ENCODE peak calls at places on chromosomes 7 and 10, in seven cellular contexts. One of them, this sample, is unnamed.

GRCh38 chr7:127887096-127887495 is 144.1 kb downstream of the LRRC4 start:
- DNase-seq in fibroblast of mammary gland: no peak
- DNase-seq in GM12878: no peak
- DNase-seq in brain microvascular endothelial cell: no peak
- DNase-seq in HL-60: no peak
- DNase-seq in AG04450: no peak
- DNase-seq in stomach: no peak
- DNase-seq in this sample: no peak

GRCh38 chr7:127047521-127047920 is 205.2 kb downstream of the GRM8 start:
- DNase-seq in HL-60: peak
- DNase-seq in stomach: no peak
- DNase-seq in fibroblast of mammary gland: no peak
- DNase-seq in AG04450: no peak
- DNase-seq in brain microvascular endothelial cell: no peak
- DNase-seq in GM12878: no peak
- DNase-seq in this sample: no peak

GRCh38 chr7:5567810-5568209 is 144.2 kb upstream of the TNRC18 start:
- DNase-seq in brain microvascular endothelial cell: no peak
- DNase-seq in GM12878: no peak
- DNase-seq in stomach: no peak
- DNase-seq in AG04450: no peak
- DNase-seq in fibroblast of mammary gland: no peak
- DNase-seq in HL-60: no peak
- DNase-seq in this sample: no peak

GRCh38 chr7:44769381-44770209 is 20.9 kb downstream of the ZMIZ2 start:
- DNase-seq in stomach: no peak
- DNase-seq in fibroblast of mammary gland: peak
- DNase-seq in HL-60: no peak
- DNase-seq in brain microvascular endothelial cell: peak
- DNase-seq in GM12878: peak
- DNase-seq in AG04450: no peak
- DNase-seq in this sample: peak

GRCh38 chr10:126256864-126257263 is 131.4 kb downstream of the ADAM12 start:
- DNase-seq in fibroblast of mammary gland: no peak
- DNase-seq in GM12878: no peak
- DNase-seq in brain microvascular endothelial cell: no peak
- DNase-seq in AG04450: no peak
- DNase-seq in HL-60: no peak
- DNase-seq in stomach: no peak
- DNase-seq in this sample: no peak

GRCh38 chr10:100620087-100620835 is 84.5 kb downstream of the HIF1AN start:
- DNase-seq in stomach: no peak
- DNase-seq in GM12878: no peak
- DNase-seq in AG04450: no peak
- DNase-seq in HL-60: no peak
- DNase-seq in fibroblast of mammary gland: no peak
- DNase-seq in brain microvascular endothelial cell: no peak
- DNase-seq in this sample: no peak

GRCh38 chr7:37986780-37987380 is 66.4 kb downstream of the EPDR1 start:
- DNase-seq in stomach: no peak
- DNase-seq in AG04450: no peak
- DNase-seq in GM12878: no peak
- DNase-seq in brain microvascular endothelial cell: peak
- DNase-seq in HL-60: no peak
- DNase-seq in fibroblast of mammary gland: peak
- DNase-seq in this sample: no peak

GRCh38 chr10:34716958-34717357 is 98.1 kb downstream of the PARD3 start:
- DNase-seq in HL-60: peak
- DNase-seq in GM12878: no peak
- DNase-seq in fibroblast of mammary gland: no peak
- DNase-seq in brain microvascular endothelial cell: no peak
- DNase-seq in AG04450: no peak
- DNase-seq in stomach: no peak
- DNase-seq in this sample: no peak

GRCh38 chr10:119325131-119325530 is 117.8 kb downstream of the GRK5 start:
- DNase-seq in stomach: no peak
- DNase-seq in AG04450: no peak
- DNase-seq in fibroblast of mammary gland: no peak
- DNase-seq in HL-60: no peak
- DNase-seq in brain microvascular endothelial cell: no peak
- DNase-seq in GM12878: no peak
- DNase-seq in this sample: no peak

GRCh38 chr7:1700536-1701333 is 30.7 kb downstream of the ELFN1 start:
- DNase-seq in fibroblast of mammary gland: no peak
- DNase-seq in brain microvascular endothelial cell: no peak
- DNase-seq in HL-60: no peak
- DNase-seq in AG04450: no peak
- DNase-seq in GM12878: no peak
- DNase-seq in stomach: no peak
- DNase-seq in this sample: no peak

GRCh38 chr10:31315453-31315852 is 3.6 kb upstream of the ZEB1 start:
- DNase-seq in stomach: no peak
- DNase-seq in fibroblast of mammary gland: peak
- DNase-seq in GM12878: no peak
- DNase-seq in AG04450: no peak
- DNase-seq in HL-60: no peak
- DNase-seq in brain microvascular endothelial cell: peak
- DNase-seq in this sample: no peak

GRCh38 chr10:44857363-44858016 is 53.6 kb upstream of the TMEM72 start:
- DNase-seq in fibroblast of mammary gland: peak
- DNase-seq in HL-60: peak
- DNase-seq in brain microvascular endothelial cell: peak
- DNase-seq in GM12878: no peak
- DNase-seq in AG04450: peak
- DNase-seq in stomach: peak
- DNase-seq in this sample: no peak

GRCh38 chr7:25832456-25832855 is 319.5 kb upstream of the NFE2L3 start:
- DNase-seq in brain microvascular endothelial cell: no peak
- DNase-seq in GM12878: no peak
- DNase-seq in stomach: no peak
- DNase-seq in fibroblast of mammary gland: no peak
- DNase-seq in HL-60: no peak
- DNase-seq in AG04450: no peak
- DNase-seq in this sample: no peak

GRCh38 chr7:54799792-54800191 is 40.8 kb upstream of the SEC61G start:
- DNase-seq in HL-60: no peak
- DNase-seq in stomach: no peak
- DNase-seq in fibroblast of mammary gland: no peak
- DNase-seq in GM12878: no peak
- DNase-seq in brain microvascular endothelial cell: no peak
- DNase-seq in AG04450: no peak
- DNase-seq in this sample: no peak

GRCh38 chr10:111974325-111974724 is 209.2 kb downstream of the GPAM start:
- DNase-seq in AG04450: no peak
- DNase-seq in GM12878: no peak
- DNase-seq in stomach: no peak
- DNase-seq in fibroblast of mammary gland: peak
- DNase-seq in brain microvascular endothelial cell: no peak
- DNase-seq in HL-60: no peak
- DNase-seq in this sample: no peak

GRCh38 chr10:90930070-90930837 is 9.4 kb upstream of the ANKRD1 start:
- DNase-seq in fibroblast of mammary gland: peak
- DNase-seq in AG04450: peak
- DNase-seq in GM12878: no peak
- DNase-seq in stomach: no peak
- DNase-seq in brain microvascular endothelial cell: peak
- DNase-seq in HL-60: no peak
- DNase-seq in this sample: no peak

GRCh38 chr10:117860823-117861222 is 185.9 kb downstream of the RAB11FIP2 start:
- DNase-seq in HL-60: no peak
- DNase-seq in fibroblast of mammary gland: peak
- DNase-seq in stomach: no peak
- DNase-seq in GM12878: no peak
- DNase-seq in brain microvascular endothelial cell: peak
- DNase-seq in AG04450: no peak
- DNase-seq in this sample: no peak

GRCh38 chr10:80699602-80700039 is 161.9 kb downstream of the SH2D4B start:
- DNase-seq in GM12878: no peak
- DNase-seq in HL-60: peak
- DNase-seq in brain microvascular endothelial cell: peak
- DNase-seq in AG04450: peak
- DNase-seq in stomach: peak
- DNase-seq in fibroblast of mammary gland: peak
- DNase-seq in this sample: no peak
- TF ChIP-seq CTCF in GM12878: peak
- TF ChIP-seq CTCF in HL-60: peak
- TF ChIP-seq CTCF in brain microvascular endothelial cell: peak
- TF ChIP-seq CTCF in AG04450: peak
- TF ChIP-seq CTCF in stomach: peak
- TF ChIP-seq CTCF in fibroblast of mammary gland: peak
- TF ChIP-seq CTCF in this sample: peak

GRCh38 chr7:95476072-95476845 is 9.5 kb upstream of the ASB4 start:
- DNase-seq in stomach: no peak
- DNase-seq in AG04450: no peak
- DNase-seq in brain microvascular endothelial cell: peak
- DNase-seq in GM12878: no peak
- DNase-seq in HL-60: no peak
- DNase-seq in fibroblast of mammary gland: no peak
- DNase-seq in this sample: no peak

GRCh38 chr7:95479992-95480624 is 5.6 kb upstream of the ASB4 start:
- DNase-seq in GM12878: no peak
- DNase-seq in HL-60: no peak
- DNase-seq in brain microvascular endothelial cell: no peak
- DNase-seq in stomach: no peak
- DNase-seq in fibroblast of mammary gland: no peak
- DNase-seq in AG04450: no peak
- DNase-seq in this sample: peak

GRCh38 chr7:95481768-95482167 is 4.0 kb upstream of the ASB4 start:
- DNase-seq in brain microvascular endothelial cell: no peak
- DNase-seq in AG04450: no peak
- DNase-seq in HL-60: no peak
- DNase-seq in stomach: no peak
- DNase-seq in GM12878: no peak
- DNase-seq in fibroblast of mammary gland: no peak
- DNase-seq in this sample: no peak

GRCh38 chr7:95476904-95477594 is 8.7 kb upstream of the ASB4 start:
- DNase-seq in HL-60: peak
- DNase-seq in stomach: peak
- DNase-seq in fibroblast of mammary gland: peak
- DNase-seq in AG04450: peak
- DNase-seq in brain microvascular endothelial cell: peak
- DNase-seq in GM12878: peak
- DNase-seq in this sample: peak

GRCh38 chr7:95478139-95479037 is 7.4 kb upstream of the ASB4 start:
- DNase-seq in fibroblast of mammary gland: peak
- DNase-seq in stomach: no peak
- DNase-seq in HL-60: no peak
- DNase-seq in GM12878: no peak
- DNase-seq in brain microvascular endothelial cell: peak
- DNase-seq in AG04450: no peak
- DNase-seq in this sample: no peak
- H3K4me3 ChIP-seq in fibroblast of mammary gland: no peak
- H3K4me3 ChIP-seq in stomach: peak
- H3K4me3 ChIP-seq in HL-60: no peak
- H3K4me3 ChIP-seq in GM12878: no peak
- H3K4me3 ChIP-seq in brain microvascular endothelial cell: no peak
- H3K4me3 ChIP-seq in AG04450: no peak
- H3K4me3 ChIP-seq in this sample: no peak

GRCh38 chr10:127759276-127759675 is 22.3 kb downstream of the FOXI2 start:
- DNase-seq in HL-60: no peak
- DNase-seq in AG04450: no peak
- DNase-seq in GM12878: no peak
- DNase-seq in brain microvascular endothelial cell: no peak
- DNase-seq in fibroblast of mammary gland: no peak
- DNase-seq in stomach: no peak
- DNase-seq in this sample: no peak

GRCh38 chr10:127755758-127756157 is 18.8 kb downstream of the FOXI2 start:
- DNase-seq in brain microvascular endothelial cell: no peak
- DNase-seq in fibroblast of mammary gland: no peak
- DNase-seq in GM12878: no peak
- DNase-seq in HL-60: peak
- DNase-seq in AG04450: no peak
- DNase-seq in stomach: no peak
- DNase-seq in this sample: no peak

GRCh38 chr10:127756264-127756663 is 19.3 kb downstream of the FOXI2 start:
- DNase-seq in AG04450: no peak
- DNase-seq in fibroblast of mammary gland: no peak
- DNase-seq in brain microvascular endothelial cell: no peak
- DNase-seq in stomach: no peak
- DNase-seq in GM12878: no peak
- DNase-seq in HL-60: no peak
- DNase-seq in this sample: no peak

GRCh38 chr10:127762925-127763324 is 25.9 kb downstream of the FOXI2 start:
- DNase-seq in fibroblast of mammary gland: no peak
- DNase-seq in brain microvascular endothelial cell: no peak
- DNase-seq in AG04450: no peak
- DNase-seq in GM12878: no peak
- DNase-seq in HL-60: no peak
- DNase-seq in stomach: no peak
- DNase-seq in this sample: no peak

GRCh38 chr10:127757033-127757432 is 20.0 kb downstream of the FOXI2 start:
- DNase-seq in fibroblast of mammary gland: no peak
- DNase-seq in AG04450: no peak
- DNase-seq in HL-60: no peak
- DNase-seq in brain microvascular endothelial cell: no peak
- DNase-seq in GM12878: no peak
- DNase-seq in stomach: no peak
- DNase-seq in this sample: no peak
- TF ChIP-seq CTCF in fibroblast of mammary gland: no peak
- TF ChIP-seq CTCF in AG04450: no peak
- TF ChIP-seq CTCF in HL-60: no peak
- TF ChIP-seq CTCF in brain microvascular endothelial cell: peak
- TF ChIP-seq CTCF in GM12878: no peak
- TF ChIP-seq CTCF in stomach: no peak
- TF ChIP-seq CTCF in this sample: peak

DNA sequence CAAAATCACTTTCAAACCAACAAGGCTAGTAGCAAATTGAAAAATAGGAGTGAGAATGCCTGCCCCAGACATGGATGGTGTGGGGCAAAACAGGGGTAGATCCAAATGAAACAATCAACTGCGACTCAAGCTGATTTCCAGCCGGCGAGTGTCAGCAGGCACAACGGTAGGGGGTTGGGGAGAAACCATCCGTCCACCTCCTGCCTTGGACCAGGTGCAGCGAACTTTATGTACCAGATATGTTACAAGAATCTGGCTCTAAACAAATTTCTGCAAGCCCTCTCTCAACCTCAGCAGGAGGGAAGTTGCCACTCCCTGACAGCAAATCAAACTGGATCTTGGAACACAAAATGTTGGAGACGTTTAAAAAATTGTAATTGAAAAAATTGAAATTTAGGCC is 45.2 kb downstream of the PYROXD2 start:
- DNase-seq in AG04450: no peak
- DNase-seq in HL-60: no peak
- DNase-seq in fibroblast of mammary gland: no peak
- DNase-seq in stomach: no peak
- DNase-seq in GM12878: no peak
- DNase-seq in brain microvascular endothelial cell: no peak
- DNase-seq in this sample: no peak
- H3K4me3 ChIP-seq in AG04450: no peak
- H3K4me3 ChIP-seq in HL-60: no peak
- H3K4me3 ChIP-seq in fibroblast of mammary gland: no peak
- H3K4me3 ChIP-seq in stomach: no peak
- H3K4me3 ChIP-seq in GM12878: no peak
- H3K4me3 ChIP-seq in brain microvascular endothelial cell: no peak
- H3K4me3 ChIP-seq in this sample: no peak

GRCh38 chr7:130394421-130395188 is 14.3 kb downstream of the CPA1 start:
- DNase-seq in brain microvascular endothelial cell: no peak
- DNase-seq in AG04450: no peak
- DNase-seq in fibroblast of mammary gland: no peak
- DNase-seq in GM12878: no peak
- DNase-seq in stomach: no peak
- DNase-seq in HL-60: peak
- DNase-seq in this sample: no peak
- TF ChIP-seq CTCF in brain microvascular endothelial cell: no peak
- TF ChIP-seq CTCF in AG04450: no peak
- TF ChIP-seq CTCF in fibroblast of mammary gland: no peak
- TF ChIP-seq CTCF in GM12878: no peak
- TF ChIP-seq CTCF in stomach: no peak
- TF ChIP-seq CTCF in HL-60: no peak
- TF ChIP-seq CTCF in this sample: no peak